ENCODE peak calls at places on chromosomes 3 and 15, in six cellular contexts. P is NCI-H2081, E is posterior cingulate gyrus, U is stomach, Q is frontal cortex, Z is AG04450. X is an unnamed sample.

GRCh38 chr3:138051946-138052802 is 42.2 kb downstream of the CLDN18 start:
- DNase-seq in P (peak; percentile 66), E (peak; percentile 22), U (peak; percentile 75), Q (no peak), Z (peak; percentile 15), X (no peak)

GRCh38 chr3:71168043-71168720 is 415.3 kb downstream of the FOXP1 start:
- DNase-seq in P (no peak), E (no peak), U (no peak), Q (no peak), Z (peak; percentile 43), X (no peak)

GRCh38 chr15:50182233-50183013 is 427 bp downstream of the SLC27A2 start:
- DNase-seq in P (peak; percentile 12), E (no peak), U (peak; percentile 33), Q (peak; percentile 38), Z (no peak), X (no peak)

GRCh38 chr3:56260262-56260661 is 208.0 kb downstream of the ERC2 start:
- DNase-seq in P (no peak), E (no peak), U (no peak), Q (no peak), Z (no peak), X (no peak)

GRCh38 chr3:182789371-182789770 is 3.9 kb upstream of the ATP11B start:
- DNase-seq in P (no peak), E (no peak), U (no peak), Q (no peak), Z (no peak), X (no peak)

GRCh38 chr3:129627350-129628168 is 21.1 kb upstream of the PLXND1 start:
- DNase-seq in P (peak; percentile 57), E (peak; percentile 68), U (peak; percentile 65), Q (peak; percentile 82), Z (no peak), X (peak; percentile 57)

GRCh38 chr15:64155802-64156651 is 4.5 kb downstream of the SNX22 start:
- DNase-seq in P (no peak), E (no peak), U (no peak), Q (no peak), Z (no peak), X (no peak)

GRCh38 chr3:134769469-134769868 is 25.6 kb upstream of the EPHB1 start:
- DNase-seq in P (no peak), E (no peak), U (no peak), Q (no peak), Z (no peak), X (no peak)

GRCh38 chr15:88619796-88620195 is 1.3 kb upstream of the AEN start:
- DNase-seq in P (no peak), E (no peak), U (no peak), Q (no peak), Z (no peak), X (no peak)

GRCh38 chr3:189353988-189354735 is 182.4 kb downstream of the TPRG1 start:
- DNase-seq in P (no peak), E (no peak), U (no peak), Q (no peak), Z (no peak), X (no peak)

GRCh38 chr3:74537164-74537563 is 77.3 kb downstream of the CNTN3 start:
- DNase-seq in P (no peak), E (no peak), U (no peak), Q (no peak), Z (peak; percentile 15), X (peak; percentile 11)

GRCh38 chr3:169781209-169781855 is 8.1 kb downstream of the MYNN start:
- DNase-seq in P (no peak), E (no peak), U (no peak), Q (no peak), Z (no peak), X (no peak)

GRCh38 chr3:151452346-151452745 is 8.5 kb downstream of the IGSF10 start:
- DNase-seq in P (no peak), E (no peak), U (no peak), Q (no peak), Z (no peak), X (no peak)

GRCh38 chr3:133561682-133562081 is 11.8 kb upstream of the CDV3 start:
- DNase-seq in P (no peak), E (no peak), U (no peak), Q (no peak), Z (no peak), X (no peak)

GRCh38 chr15:60972866-60973265 is 256.2 kb downstream of the RORA start:
- DNase-seq in P (no peak), E (no peak), U (no peak), Q (no peak), Z (peak; percentile 48), X (no peak)

GRCh38 chr15:56918907-56919707 is 663 bp downstream of the TCF12 start:
- DNase-seq in P (peak; percentile 30), E (peak; percentile 39), U (peak; percentile 53), Q (peak; percentile 61), Z (no peak), X (no peak)

GRCh38 chr15:31377030-31377429 is 50.4 kb downstream of the KLF13 start:
- DNase-seq in P (no peak), E (no peak), U (no peak), Q (no peak), Z (no peak), X (no peak)

GRCh38 chr3:87997298-87997697 is 61.5 kb downstream of the CGGBP1 start:
- DNase-seq in P (no peak), E (no peak), U (no peak), Q (no peak), Z (no peak), X (no peak)

GRCh38 chr15:33586791-33587697 is 276.3 kb downstream of the RYR3 start:
- DNase-seq in P (no peak), E (no peak), U (no peak), Q (no peak), Z (no peak), X (no peak)

GRCh38 chr3:190338717-190339116 is 16.5 kb upstream of the CLDN1 start:
- DNase-seq in P (no peak), E (no peak), U (no peak), Q (no peak), Z (no peak), X (no peak)

GRCh38 chr3:52406231-52406661 is 38.7 kb downstream of the SEMA3G start:
- DNase-seq in P (no peak), E (no peak), U (peak; percentile 65), Q (no peak), Z (no peak), X (no peak)

GRCh38 chr3:133054572-133054971 is 16.4 kb downstream of the TMEM108 start:
- DNase-seq in P (no peak), E (no peak), U (no peak), Q (no peak), Z (no peak), X (no peak)

GRCh38 chr15:101325263-101326025 is 30.4 kb upstream of the SNRPA1 start:
- DNase-seq in P (no peak), E (no peak), U (no peak), Q (no peak), Z (no peak), X (no peak)

GRCh38 chr3:178671261-178672191 is 135.3 kb downstream of the KCNMB2 start:
- DNase-seq in P (peak; percentile 39), E (no peak), U (no peak), Q (no peak), Z (no peak), X (peak; percentile 40)

GRCh38 chr15:88900309-88900981 is 5.1 kb upstream of the HAPLN3 start:
- DNase-seq in P (no peak), E (no peak), U (no peak), Q (no peak), Z (no peak), X (no peak)

GRCh38 chr3:170765419-170766078 is 104.4 kb downstream of the RPL22L1 start:
- DNase-seq in P (no peak), E (no peak), U (no peak), Q (no peak), Z (no peak), X (no peak)

GRCh38 chr3:127546970-127547733 is 43.4 kb downstream of the TPRA1 start:
- DNase-seq in P (no peak), E (no peak), U (no peak), Q (no peak), Z (no peak), X (no peak)

GRCh38 chr3:30614943-30615342 is 8.5 kb downstream of the TGFBR2 start:
- DNase-seq in P (no peak), E (no peak), U (no peak), Q (no peak), Z (no peak), X (no peak)

GRCh38 chr3:149936812-149937230 is 33.9 kb downstream of the PFN2 start:
- DNase-seq in P (peak; percentile 72), E (no peak), U (peak; percentile 52), Q (peak; percentile 13), Z (no peak), X (peak; percentile 22)

GRCh38 chr15:34240537-34240936 is 15.7 kb downstream of the EMC4 start:
- DNase-seq in P (no peak), E (no peak), U (no peak), Q (no peak), Z (no peak), X (no peak)

GRCh38 chr3:34676431-34676830 is 878.0 kb downstream of the PDCD6IP start:
- DNase-seq in P (no peak), E (no peak), U (no peak), Q (no peak), Z (no peak), X (no peak)